ENCODE peak calls at places on chromosomes 11 and 22, in nine cellular contexts. One of them, this sample, is unnamed.

GRCh38 chr11:65920035-65920802 is 993 bp downstream of the DRAP1 start:
- DNase-seq in left ventricle myocardium inferior: peak; percentile 24
- DNase-seq in A549: no peak
- DNase-seq in mammary epithelial cell: no peak
- DNase-seq in stomach: no peak
- DNase-seq in colonic mucosa: peak; percentile 41
- DNase-seq in tibial nerve: no peak
- DNase-seq in ascending aorta: no peak
- DNase-seq in ovary: no peak
- DNase-seq in this sample: no peak

GRCh38 chr11:31779268-31779879 is 31.7 kb downstream of the PAX6 start:
- DNase-seq in left ventricle myocardium inferior: no peak
- DNase-seq in A549: no peak
- DNase-seq in mammary epithelial cell: peak; percentile 11
- DNase-seq in stomach: no peak
- DNase-seq in colonic mucosa: no peak
- DNase-seq in tibial nerve: no peak
- DNase-seq in ascending aorta: no peak
- DNase-seq in ovary: no peak
- DNase-seq in this sample: no peak

GRCh38 chr22:32619614-32620426 is 145.2 kb downstream of the FBXO7 start:
- DNase-seq in left ventricle myocardium inferior: peak; percentile 64
- DNase-seq in A549: peak; percentile 25
- DNase-seq in mammary epithelial cell: peak; percentile 69
- DNase-seq in stomach: no peak
- DNase-seq in colonic mucosa: no peak
- DNase-seq in tibial nerve: peak; percentile 54
- DNase-seq in ascending aorta: no peak
- DNase-seq in ovary: peak; percentile 63
- DNase-seq in this sample: peak; percentile 29

GRCh38 chr11:134098566-134099184 is 29.8 kb downstream of the JAM3 start:
- DNase-seq in left ventricle myocardium inferior: no peak
- DNase-seq in A549: peak; percentile 19
- DNase-seq in mammary epithelial cell: peak; percentile 11
- DNase-seq in stomach: no peak
- DNase-seq in colonic mucosa: no peak
- DNase-seq in tibial nerve: no peak
- DNase-seq in ascending aorta: no peak
- DNase-seq in ovary: no peak
- DNase-seq in this sample: no peak

GRCh38 chr11:71055925-71056324 is 196.5 kb downstream of the SHANK2 start:
- DNase-seq in left ventricle myocardium inferior: no peak
- DNase-seq in A549: no peak
- DNase-seq in mammary epithelial cell: no peak
- DNase-seq in stomach: no peak
- DNase-seq in colonic mucosa: no peak
- DNase-seq in tibial nerve: no peak
- DNase-seq in ascending aorta: no peak
- DNase-seq in ovary: no peak
- DNase-seq in this sample: no peak

GRCh38 chr22:19663821-19664325 is 50.4 kb upstream of the SEPTIN5 start:
- DNase-seq in left ventricle myocardium inferior: peak; percentile 71
- DNase-seq in A549: no peak
- DNase-seq in mammary epithelial cell: no peak
- DNase-seq in stomach: no peak
- DNase-seq in colonic mucosa: no peak
- DNase-seq in tibial nerve: no peak
- DNase-seq in ascending aorta: no peak
- DNase-seq in ovary: no peak
- DNase-seq in this sample: peak; percentile 26

GRCh38 chr11:96264364-96264763 is 78.6 kb downstream of the MAML2 start:
- DNase-seq in left ventricle myocardium inferior: no peak
- DNase-seq in A549: no peak
- DNase-seq in mammary epithelial cell: no peak
- DNase-seq in stomach: no peak
- DNase-seq in colonic mucosa: no peak
- DNase-seq in tibial nerve: no peak
- DNase-seq in ascending aorta: no peak
- DNase-seq in ovary: no peak
- DNase-seq in this sample: no peak

GRCh38 chr22:20536590-20537324 is 29.3 kb downstream of the MED15 start:
- DNase-seq in left ventricle myocardium inferior: peak; percentile 61
- DNase-seq in A549: no peak
- DNase-seq in mammary epithelial cell: no peak
- DNase-seq in stomach: no peak
- DNase-seq in colonic mucosa: no peak
- DNase-seq in tibial nerve: no peak
- DNase-seq in ascending aorta: no peak
- DNase-seq in ovary: no peak
- DNase-seq in this sample: no peak

GRCh38 chr22:48320048-48320655 is 1507.5 kb downstream of the BRD1 start:
- DNase-seq in left ventricle myocardium inferior: no peak
- DNase-seq in A549: no peak
- DNase-seq in mammary epithelial cell: no peak
- DNase-seq in stomach: no peak
- DNase-seq in colonic mucosa: no peak
- DNase-seq in tibial nerve: no peak
- DNase-seq in ascending aorta: no peak
- DNase-seq in ovary: no peak
- DNase-seq in this sample: no peak

GRCh38 chr11:94002226-94002625 is 18.9 kb upstream of the HEPHL1 start:
- DNase-seq in left ventricle myocardium inferior: no peak
- DNase-seq in A549: peak; percentile 13
- DNase-seq in mammary epithelial cell: peak; percentile 75
- DNase-seq in stomach: no peak
- DNase-seq in colonic mucosa: no peak
- DNase-seq in tibial nerve: no peak
- DNase-seq in ascending aorta: no peak
- DNase-seq in ovary: no peak
- DNase-seq in this sample: no peak

GRCh38 chr11:16923987-16924386 is 90.2 kb downstream of the PLEKHA7 start:
- DNase-seq in left ventricle myocardium inferior: no peak
- DNase-seq in A549: no peak
- DNase-seq in mammary epithelial cell: no peak
- DNase-seq in stomach: peak; percentile 42
- DNase-seq in colonic mucosa: peak; percentile 80
- DNase-seq in tibial nerve: no peak
- DNase-seq in ascending aorta: no peak
- DNase-seq in ovary: no peak
- DNase-seq in this sample: no peak

GRCh38 chr11:71294846-71295600 is 42.6 kb upstream of the SHANK2 start:
- DNase-seq in left ventricle myocardium inferior: no peak
- DNase-seq in A549: no peak
- DNase-seq in mammary epithelial cell: no peak
- DNase-seq in stomach: peak; percentile 5
- DNase-seq in colonic mucosa: peak; percentile 10
- DNase-seq in tibial nerve: no peak
- DNase-seq in ascending aorta: no peak
- DNase-seq in ovary: no peak
- DNase-seq in this sample: no peak

GRCh38 chr11:95494167-95494566 is 263.2 kb upstream of the SESN3 start:
- DNase-seq in left ventricle myocardium inferior: no peak
- DNase-seq in A549: no peak
- DNase-seq in mammary epithelial cell: no peak
- DNase-seq in stomach: no peak
- DNase-seq in colonic mucosa: no peak
- DNase-seq in tibial nerve: no peak
- DNase-seq in ascending aorta: no peak
- DNase-seq in ovary: no peak
- DNase-seq in this sample: no peak

GRCh38 chr11:5476184-5476819 is 12.2 kb upstream of the OR52D1 start:
- DNase-seq in left ventricle myocardium inferior: no peak
- DNase-seq in A549: peak; percentile 65
- DNase-seq in mammary epithelial cell: peak; percentile 27
- DNase-seq in stomach: peak; percentile 36
- DNase-seq in colonic mucosa: peak; percentile 34
- DNase-seq in tibial nerve: no peak
- DNase-seq in ascending aorta: no peak
- DNase-seq in ovary: peak; percentile 14
- DNase-seq in this sample: no peak

GRCh38 chr11:118222437-118222836 is 2.4 kb downstream of the JAML start:
- DNase-seq in left ventricle myocardium inferior: no peak
- DNase-seq in A549: no peak
- DNase-seq in mammary epithelial cell: no peak
- DNase-seq in stomach: no peak
- DNase-seq in colonic mucosa: no peak
- DNase-seq in tibial nerve: no peak
- DNase-seq in ascending aorta: no peak
- DNase-seq in ovary: no peak
- DNase-seq in this sample: no peak

GRCh38 chr11:118223992-118224391 is 819 bp downstream of the JAML start:
- DNase-seq in left ventricle myocardium inferior: no peak
- DNase-seq in A549: no peak
- DNase-seq in mammary epithelial cell: no peak
- DNase-seq in stomach: no peak
- DNase-seq in colonic mucosa: no peak
- DNase-seq in tibial nerve: no peak
- DNase-seq in ascending aorta: no peak
- DNase-seq in ovary: no peak
- DNase-seq in this sample: no peak

GRCh38 chr11:118221419-118221818 is 3.4 kb downstream of the JAML start:
- DNase-seq in left ventricle myocardium inferior: no peak
- DNase-seq in A549: no peak
- DNase-seq in mammary epithelial cell: no peak
- DNase-seq in stomach: no peak
- DNase-seq in colonic mucosa: no peak
- DNase-seq in tibial nerve: no peak
- DNase-seq in ascending aorta: no peak
- DNase-seq in ovary: no peak
- DNase-seq in this sample: no peak

GRCh38 chr11:118224512-118225180 is at the start of gene JAML:
- DNase-seq in left ventricle myocardium inferior: no peak
- DNase-seq in A549: no peak
- DNase-seq in mammary epithelial cell: no peak
- DNase-seq in stomach: peak; percentile 29
- DNase-seq in colonic mucosa: no peak
- DNase-seq in tibial nerve: no peak
- DNase-seq in ascending aorta: no peak
- DNase-seq in ovary: no peak
- DNase-seq in this sample: no peak

GRCh38 chr11:118223576-118223975 is 1.2 kb downstream of the JAML start:
- DNase-seq in left ventricle myocardium inferior: no peak
- DNase-seq in A549: no peak
- DNase-seq in mammary epithelial cell: no peak
- DNase-seq in stomach: no peak
- DNase-seq in colonic mucosa: no peak
- DNase-seq in tibial nerve: no peak
- DNase-seq in ascending aorta: no peak
- DNase-seq in ovary: no peak
- DNase-seq in this sample: no peak
- H3K27ac ChIP-seq in left ventricle myocardium inferior: peak overlapping the region; percentile 16
- H3K27ac ChIP-seq in A549: no peak overlapping the region
- H3K27ac ChIP-seq in mammary epithelial cell: no peak overlapping the region
- H3K27ac ChIP-seq in stomach: no peak overlapping the region
- H3K27ac ChIP-seq in colonic mucosa: peak overlapping the region; percentile 42
- H3K27ac ChIP-seq in tibial nerve: no peak overlapping the region
- H3K27ac ChIP-seq in ascending aorta: no peak overlapping the region
- H3K27ac ChIP-seq in ovary: no peak overlapping the region
- H3K27ac ChIP-seq in this sample: no peak overlapping the region

DNA sequence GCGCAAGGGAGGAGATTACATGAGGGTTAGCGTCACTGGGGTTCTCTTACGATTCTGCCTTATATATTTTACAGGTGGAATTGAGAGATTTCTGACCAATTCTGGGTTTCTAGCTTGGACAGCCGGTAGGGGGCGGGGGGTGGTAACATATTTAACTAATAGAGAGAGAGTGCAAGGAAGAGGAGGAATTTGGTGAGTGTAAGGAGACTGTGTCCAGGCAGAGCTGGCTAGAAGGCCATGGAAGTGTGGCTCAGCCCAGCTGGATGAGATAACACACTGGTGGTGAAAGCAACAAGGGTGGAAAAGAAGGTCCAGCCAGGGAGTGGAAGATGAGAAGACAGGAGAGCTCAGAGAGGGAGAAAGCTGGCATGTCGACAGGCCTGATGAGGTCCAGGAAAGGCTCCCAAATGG is 56.5 kb downstream of the ST3GAL4 start:
- DNase-seq in left ventricle myocardium inferior: peak; percentile 67
- DNase-seq in A549: no peak
- DNase-seq in mammary epithelial cell: no peak
- DNase-seq in stomach: no peak
- DNase-seq in colonic mucosa: no peak
- DNase-seq in tibial nerve: no peak
- DNase-seq in ascending aorta: no peak
- DNase-seq in ovary: peak; percentile 50
- DNase-seq in this sample: no peak
- TF ChIP-seq CTCF in left ventricle myocardium inferior: peak; percentile 25
- TF ChIP-seq CTCF in A549: no peak
- TF ChIP-seq CTCF in mammary epithelial cell: no peak
- TF ChIP-seq CTCF in stomach: no peak
- TF ChIP-seq CTCF in colonic mucosa: no peak
- TF ChIP-seq CTCF in tibial nerve: no peak
- TF ChIP-seq CTCF in ascending aorta: no peak
- TF ChIP-seq CTCF in ovary: peak; percentile 21
- TF ChIP-seq CTCF in this sample: no peak

GRCh38 chr22:37021710-37022482 is 2.4 kb downstream of the MPST start:
- DNase-seq in left ventricle myocardium inferior: peak; percentile 32
- DNase-seq in A549: peak; percentile 55
- DNase-seq in mammary epithelial cell: no peak
- DNase-seq in stomach: peak; percentile 62
- DNase-seq in colonic mucosa: no peak
- DNase-seq in tibial nerve: no peak
- DNase-seq in ascending aorta: no peak
- DNase-seq in ovary: no peak
- DNase-seq in this sample: no peak
- H3K4me1 ChIP-seq in left ventricle myocardium inferior: peaks cover 94% of the 10 kb centered on the region
- H3K4me1 ChIP-seq in A549: peaks cover 61% of the 10 kb centered on the region
- H3K4me1 ChIP-seq in mammary epithelial cell: peaks cover 10% of the 10 kb centered on the region
- H3K4me1 ChIP-seq in stomach: peaks cover 66% of the 10 kb centered on the region
- H3K4me1 ChIP-seq in colonic mucosa: peaks cover 35% of the 10 kb centered on the region
- H3K4me1 ChIP-seq in tibial nerve: peaks cover 37% of the 10 kb centered on the region
- H3K4me1 ChIP-seq in ascending aorta: peaks cover 11% of the 10 kb centered on the region
- H3K4me1 ChIP-seq in ovary: peaks cover 22% of the 10 kb centered on the region
- H3K4me1 ChIP-seq in this sample: peaks cover 33% of the 10 kb centered on the region

DNA sequence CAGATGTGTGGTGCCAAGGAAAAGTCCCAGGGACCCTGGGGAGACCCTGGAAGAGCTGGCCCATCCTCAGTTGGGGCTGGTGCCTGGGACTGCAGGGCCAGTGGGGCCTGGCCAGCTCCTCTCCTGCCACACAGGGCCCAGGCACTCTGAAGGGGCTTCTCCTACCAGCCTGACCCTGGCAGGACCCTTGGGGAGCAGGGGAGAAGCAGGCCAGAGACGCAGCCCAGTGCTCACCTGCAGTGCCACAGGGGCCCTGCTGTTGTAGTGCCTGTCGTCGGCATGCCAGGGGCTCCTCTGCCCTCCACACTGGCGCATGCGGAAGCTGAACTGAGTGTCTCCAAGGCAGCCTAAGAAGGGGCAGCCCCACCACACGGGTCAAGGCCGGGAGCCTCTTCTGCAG is 9.1 kb downstream of the DENND6B start:
- DNase-seq in left ventricle myocardium inferior: no peak
- DNase-seq in A549: no peak
- DNase-seq in mammary epithelial cell: no peak
- DNase-seq in stomach: no peak
- DNase-seq in colonic mucosa: no peak
- DNase-seq in tibial nerve: no peak
- DNase-seq in ascending aorta: no peak
- DNase-seq in ovary: no peak
- DNase-seq in this sample: no peak
- H3K27ac ChIP-seq in left ventricle myocardium inferior: no peak overlapping the region
- H3K27ac ChIP-seq in A549: no peak overlapping the region
- H3K27ac ChIP-seq in mammary epithelial cell: no peak overlapping the region
- H3K27ac ChIP-seq in stomach: no peak overlapping the region
- H3K27ac ChIP-seq in colonic mucosa: no peak overlapping the region
- H3K27ac ChIP-seq in tibial nerve: no peak overlapping the region
- H3K27ac ChIP-seq in ascending aorta: no peak overlapping the region
- H3K27ac ChIP-seq in ovary: no peak overlapping the region
- H3K27ac ChIP-seq in this sample: no peak overlapping the region

This sample was measured in gastrocnemius medialis.